ENCODE peak calls at places on chromosome 13, in four cellular contexts. O is K562, N is psoas muscle, Q is uterus. E is an unnamed sample. For H3K4me1, the result is how much of the 10 kb centered on the place peaks cover.

GRCh38 chr13:82356667-82357066 is 1525.6 kb downstream of the SLITRK1 start:
- DNase-seq in Q (no peak), N (no peak), O (no peak), E (no peak)

GRCh38 chr13:44930907-44931676 is 58.2 kb downstream of the NUFIP1 start:
- DNase-seq in O (no peak), Q (no peak), N (no peak), E (no peak)

GRCh38 chr13:113153810-113154748 is 4.4 kb upstream of the PROZ start:
- DNase-seq in Q (peak), O (peak), N (peak), E (peak)

GRCh38 chr13:39956036-39956435 is 300.6 kb downstream of the COG6 start:
- DNase-seq in Q (no peak), O (no peak), N (no peak), E (no peak)

GRCh38 chr13:43877788-43878187 is 1.8 kb downstream of the CCDC122 start:
- DNase-seq in N (no peak), Q (no peak), O (no peak), E (no peak)

GRCh38 chr13:111531505-111531904 is 211.1 kb downstream of the TEX29 start:
- DNase-seq in N (no peak), Q (no peak), O (peak), E (no peak)

GRCh38 chr13:104805346-104805745 is 1730.1 kb downstream of the EFNB2 start:
- DNase-seq in O (no peak), N (no peak), Q (no peak), E (no peak)

GRCh38 chr13:103799028-103799427 is 732.8 kb upstream of the SLC10A2 start:
- DNase-seq in N (no peak), O (no peak), Q (no peak), E (no peak)

GRCh38 chr13:112376050-112376681 is at the start of gene SPACA7:
- DNase-seq in Q (no peak), O (no peak), N (no peak), E (no peak)

GRCh38 chr13:99724633-99725517 is 223.6 kb downstream of the TM9SF2 start:
- DNase-seq in O (no peak), N (no peak), Q (no peak), E (no peak)
- H3K4me3 ChIP-seq in O (no peak), N (no peak), Q (no peak), E (no peak)

GRCh38 chr13:36543671-36544070 is 111.4 kb downstream of the CCNA1 start:
- DNase-seq in N (no peak), Q (no peak), O (no peak), E (no peak)
- H3K4me1 ChIP-seq in N (under half), Q (under half), O (under half), E (under half)

DNA sequence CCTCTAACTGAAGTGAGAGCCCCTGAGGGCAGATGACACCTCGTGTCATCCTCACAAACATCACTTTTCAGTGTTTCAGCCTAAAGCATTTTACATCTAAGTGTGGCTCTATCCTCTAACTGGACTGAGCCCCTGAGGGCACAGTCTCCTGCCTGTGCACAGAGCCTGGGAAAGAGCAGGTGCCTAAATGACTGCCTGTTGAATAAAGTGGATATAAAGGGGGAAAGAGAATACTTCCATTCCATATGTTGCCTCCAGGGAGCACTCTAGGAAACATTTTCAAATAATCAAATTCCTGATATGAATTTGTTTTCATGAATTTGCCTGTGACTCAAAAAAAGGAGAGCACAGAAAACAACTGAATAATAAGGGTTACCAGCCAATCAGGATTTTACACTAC is 32.2 kb downstream of the CNMD start:
- DNase-seq in N (no peak), O (no peak), Q (no peak), E (no peak)
- TF ChIP-seq CTCF in N (no peak), O (no peak), Q (no peak), E (no peak)

GRCh38 chr13:78595819-78596700 is 7.3 kb downstream of the POU4F1 start:
- DNase-seq in O (no peak), N (no peak), Q (no peak), E (no peak)
- H3K4me3 ChIP-seq in O (no peak), N (peak), Q (no peak), E (no peak)

DNA sequence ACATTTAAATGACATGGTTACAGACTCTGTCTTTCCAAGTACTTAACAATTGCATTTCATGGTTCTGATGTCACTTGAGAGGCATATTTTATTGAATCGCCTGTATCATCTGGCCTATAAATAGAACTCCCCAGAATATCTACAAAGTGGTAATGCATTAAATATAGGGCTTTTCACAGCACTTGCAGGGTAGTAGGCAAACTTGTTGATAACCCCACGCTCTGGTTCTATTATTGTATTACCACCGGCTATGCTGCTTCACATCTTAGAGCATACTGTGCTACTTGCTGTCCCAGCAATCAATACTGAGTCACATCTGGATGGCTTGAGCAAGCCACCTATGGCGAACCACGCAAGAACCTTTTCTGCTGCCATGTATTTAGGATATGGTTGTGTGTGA is 400.7 kb downstream of the HS6ST3 start:
- DNase-seq in O (no peak), Q (no peak), N (no peak), E (no peak)
- H3K4me1 ChIP-seq in O (under half), Q (under half), N (under half), E (under half)

GRCh38 chr13:51437550-51438127 is 15.2 kb downstream of the INTS6 start:
- DNase-seq in N (no peak), O (no peak), Q (no peak), E (no peak)

GRCh38 chr13:51432576-51432975 is 20.3 kb downstream of the INTS6 start:
- DNase-seq in N (no peak), Q (no peak), O (no peak), E (no peak)

DNA sequence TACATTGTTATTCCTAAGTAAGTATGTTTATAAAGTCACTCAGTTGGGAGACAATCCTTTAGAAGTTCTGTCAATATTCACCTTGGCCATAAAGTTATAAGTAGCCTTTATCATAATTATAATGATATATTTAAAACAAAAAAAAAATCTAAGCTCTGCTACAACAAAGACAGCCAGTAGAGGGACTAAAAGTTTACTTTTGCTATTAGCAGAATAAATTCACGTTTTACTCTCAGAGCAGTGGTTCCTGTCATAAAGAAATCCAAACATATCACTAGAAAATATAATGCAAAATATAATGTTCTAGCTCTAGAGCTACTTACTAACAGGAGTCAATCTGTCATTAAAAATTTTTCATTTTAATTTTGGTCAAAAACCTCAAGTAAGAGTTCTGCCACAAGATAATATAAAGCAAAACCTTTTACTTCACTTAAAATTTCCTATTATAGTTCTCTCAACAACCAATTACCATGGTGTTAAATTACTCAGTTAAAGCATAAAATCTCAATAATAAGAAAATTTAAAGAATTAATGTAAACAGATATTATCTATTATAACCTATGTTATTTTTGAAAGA is 17.7 kb downstream of the INTS6 start:
- DNase-seq in N (no peak), Q (no peak), O (no peak), E (no peak)
- TF ChIP-seq CTCF in N (peak), Q (peak), O (no peak), E (no peak)

GRCh38 chr13:30907167-30907761 is 1.2 kb downstream of the MEDAG start:
- DNase-seq in O (no peak), N (no peak), Q (no peak), E (no peak)

GRCh38 chr13:30908416-30908980 is 2.4 kb downstream of the MEDAG start:
- DNase-seq in N (no peak), Q (peak), O (no peak), E (no peak)

GRCh38 chr13:30906411-30906990 is 430 bp downstream of the MEDAG start:
- DNase-seq in N (no peak), O (no peak), Q (peak), E (no peak)

GRCh38 chr13:30905932-30906383 is at the start of gene MEDAG:
- DNase-seq in Q (peak), O (no peak), N (peak), E (peak)

DNA sequence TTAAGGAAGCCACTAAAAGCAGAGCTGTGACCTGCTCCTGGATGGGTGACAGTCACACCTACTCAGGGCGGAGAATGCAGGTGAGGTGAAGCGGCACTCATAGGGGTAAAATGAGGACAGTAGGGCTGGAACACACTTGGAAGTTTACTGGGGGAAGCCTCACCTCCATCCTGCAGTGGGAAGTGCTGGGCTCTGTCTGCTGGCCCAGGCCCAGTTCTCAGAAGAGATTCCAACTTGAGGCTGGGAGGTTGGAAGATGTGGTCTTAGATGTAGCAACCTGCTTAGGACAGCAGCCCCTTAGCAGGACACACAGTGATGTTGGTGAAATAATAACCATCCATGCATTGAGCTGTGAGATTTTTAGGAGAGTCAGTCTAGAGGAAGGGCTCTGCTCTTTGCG is 4.6 kb downstream of the MEDAG start:
- DNase-seq in Q (no peak), N (no peak), O (no peak), E (no peak)
- H3K4me3 ChIP-seq in Q (no peak), N (no peak), O (no peak), E (no peak)

GRCh38 chr13:73602295-73602694 is 531.9 kb downstream of the KLF12 start:
- DNase-seq in O (peak), Q (no peak), N (no peak), E (no peak)
- H3K4me1 ChIP-seq in O (under half), Q (under half), N (under half), E (under half)

GRCh38 chr13:49220035-49220855 is at the start of gene MLNR:
- DNase-seq in N (peak), O (peak), Q (no peak), E (no peak)
- TF ChIP-seq CTCF in N (peak), O (no peak), Q (no peak), E (no peak)

GRCh38 chr13:110304256-110304655 is 2.7 kb downstream of the COL4A1 start:
- DNase-seq in Q (peak), O (no peak), N (no peak), E (no peak)

GRCh38 chr13:110305544-110305943 is 1.4 kb downstream of the COL4A1 start:
- DNase-seq in O (no peak), Q (no peak), N (no peak), E (no peak)

GRCh38 chr13:110303644-110304043 is 3.3 kb downstream of the COL4A1 start:
- DNase-seq in N (no peak), O (no peak), Q (no peak), E (no peak)

GRCh38 chr13:110305949-110306339 is 1.0 kb downstream of the COL4A1 start:
- DNase-seq in O (no peak), Q (no peak), N (no peak), E (no peak)

DNA sequence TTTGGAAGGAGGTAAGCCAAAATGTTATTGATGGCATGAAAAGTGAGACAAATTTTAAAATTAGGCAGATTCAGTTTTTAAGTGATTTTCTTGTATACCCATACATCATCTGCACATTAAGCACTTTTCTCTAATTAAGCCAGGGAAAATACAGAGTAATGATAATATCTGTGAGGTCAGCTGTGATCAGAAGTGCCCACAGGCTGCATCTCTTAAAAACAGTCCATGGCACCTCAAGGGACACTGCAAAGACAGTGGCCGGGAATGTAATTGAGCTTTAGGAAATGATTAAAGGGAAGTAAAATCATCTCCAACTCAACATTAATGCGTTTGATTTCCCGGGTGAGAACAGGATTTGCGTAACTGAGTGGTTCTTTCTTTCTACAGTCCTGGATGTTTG is 2.0 kb downstream of the COL4A1 start:
- DNase-seq in N (no peak), O (no peak), Q (no peak), E (no peak)
- H3K4me3 ChIP-seq in N (peak), O (no peak), Q (peak), E (peak)

E was measured in lung.